ENCODE peak calls at places on chromosome 2, in ten cellular contexts. V, D, U, J, K, Y, G, C, P and X are unnamed samples.

GRCh38 chr2:25887624-25888242 is 9.4 kb upstream of the ASXL2 start:
- DNase-seq in V (no peak), D (no peak), U (no peak), J (no peak), K (no peak), Y (peak), G (no peak), C (no peak), P (no peak), X (no peak)

GRCh38 chr2:150080115-150080514 is 407.4 kb downstream of the RND3 start:
- DNase-seq in V (no peak), D (no peak), U (no peak), J (no peak), K (no peak), Y (no peak), G (no peak), C (no peak), P (no peak), X (no peak)

GRCh38 chr2:178756343-178756742 is 50.9 kb downstream of the TTN start:
- DNase-seq in V (no peak), D (no peak), U (no peak), J (no peak), K (no peak), Y (no peak), G (no peak), C (no peak), P (no peak), X (no peak)

GRCh38 chr2:233819884-233820765 is 34.2 kb downstream of the HJURP start:
- DNase-seq in V (no peak), D (peak), U (no peak), J (peak), K (no peak), Y (no peak), G (no peak), C (no peak), P (peak), X (peak)

GRCh38 chr2:116057538-116057937 is 1615.1 kb downstream of the DPP10 start:
- DNase-seq in V (no peak), D (no peak), U (peak), J (no peak), K (peak), Y (no peak), G (no peak), C (no peak), P (no peak), X (no peak)

GRCh38 chr2:44487052-44487451 is 125.3 kb downstream of the CAMKMT start:
- DNase-seq in V (no peak), D (no peak), U (no peak), J (no peak), K (no peak), Y (no peak), G (no peak), C (no peak), P (no peak), X (no peak)

GRCh38 chr2:242040303-242040655 is 170.8 kb downstream of the RTP5 start:
- DNase-seq in V (no peak), D (no peak), U (no peak), J (no peak), K (no peak), Y (no peak), G (no peak), C (no peak), P (no peak), X (peak)

GRCh38 chr2:112547333-112547732 is 5.1 kb downstream of the POLR1B start:
- DNase-seq in V (no peak), D (no peak), U (no peak), J (no peak), K (no peak), Y (peak), G (no peak), C (no peak), P (no peak), X (no peak)

GRCh38 chr2:69755862-69756467 is 14.0 kb downstream of the ANXA4 start:
- DNase-seq in V (no peak), D (no peak), U (no peak), J (no peak), K (no peak), Y (peak), G (no peak), C (no peak), P (peak), X (no peak)

GRCh38 chr2:239946570-239947311 is 78.4 kb downstream of the NDUFA10 start:
- DNase-seq in V (no peak), D (peak), U (no peak), J (no peak), K (no peak), Y (no peak), G (no peak), C (no peak), P (no peak), X (peak)

GRCh38 chr2:105974800-105975199 is 219.3 kb downstream of the UXS1 start:
- DNase-seq in V (no peak), D (no peak), U (no peak), J (no peak), K (no peak), Y (no peak), G (no peak), C (no peak), P (no peak), X (no peak)

GRCh38 chr2:28164280-28164801 is 228.3 kb upstream of the FOSL2 start:
- DNase-seq in V (no peak), D (peak), U (peak), J (no peak), K (no peak), Y (no peak), G (no peak), C (no peak), P (no peak), X (no peak)

DNA sequence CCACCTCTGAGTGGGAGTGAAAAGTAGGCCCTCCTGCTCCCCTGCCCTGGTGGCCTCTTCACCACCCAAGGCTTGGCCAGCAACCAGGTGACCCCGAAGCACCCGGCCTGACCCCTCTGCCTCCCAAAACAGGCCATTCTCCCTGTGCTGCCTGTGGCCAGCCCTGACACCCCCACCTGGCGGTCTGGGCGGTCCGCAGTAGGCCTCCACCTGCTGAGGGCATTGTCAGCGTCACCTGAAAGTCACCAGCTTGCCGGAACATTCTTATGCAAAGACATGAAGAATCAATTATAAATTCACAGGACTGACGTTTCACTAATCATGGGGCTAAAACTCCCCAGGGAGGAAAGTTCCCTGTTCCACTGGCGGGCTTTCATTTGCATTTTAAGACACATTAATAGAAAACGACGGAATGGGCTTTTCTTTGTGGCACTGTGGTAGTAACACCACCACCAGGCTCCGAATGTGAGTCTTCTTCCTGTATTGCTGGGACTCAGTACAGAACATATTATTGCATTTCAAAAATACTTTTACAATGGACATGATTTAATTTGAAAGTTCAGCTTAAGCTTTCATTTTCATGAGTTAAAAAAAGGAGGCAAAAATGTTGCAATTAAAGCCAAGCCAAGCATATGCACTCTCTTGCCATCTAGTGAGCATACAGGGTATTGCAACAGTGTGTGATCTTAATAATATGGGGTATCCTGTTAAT is 57.4 kb downstream of the ADI1 start:
- DNase-seq in V (peak), D (peak), U (peak), J (no peak), K (no peak), Y (peak), G (peak), C (no peak), P (no peak), X (peak)
- TF ChIP-seq POLR2AphosphoS5 in V (no peak), D (no peak), U (no peak), J (no peak), K (no peak), Y (no peak), G (no peak), C (no peak), P (no peak), X (no peak)

GRCh38 chr2:240999873-241000541 is 1.6 kb downstream of the SNED1 start:
- DNase-seq in V (no peak), D (peak), U (no peak), J (peak), K (no peak), Y (no peak), G (no peak), C (no peak), P (peak), X (peak)
- TF ChIP-seq EP300 in V (no peak), D (no peak), U (no peak), J (no peak), K (no peak), Y (no peak), G (no peak), C (no peak), P (no peak), X (no peak)

GRCh38 chr2:130158631-130159030 is 13.7 kb upstream of the CCDC74B start:
- DNase-seq in V (no peak), D (no peak), U (no peak), J (no peak), K (no peak), Y (no peak), G (no peak), C (no peak), P (no peak), X (no peak)

GRCh38 chr2:130154773-130155765 is 10.2 kb upstream of the CCDC74B start:
- DNase-seq in V (no peak), D (no peak), U (no peak), J (no peak), K (no peak), Y (no peak), G (no peak), C (no peak), P (no peak), X (no peak)

GRCh38 chr2:130152816-130153595 is 8.1 kb upstream of the CCDC74B start:
- DNase-seq in V (no peak), D (no peak), U (no peak), J (no peak), K (no peak), Y (no peak), G (no peak), C (no peak), P (no peak), X (no peak)

GRCh38 chr2:130156624-130157004 is 11.7 kb upstream of the CCDC74B start:
- DNase-seq in V (no peak), D (no peak), U (no peak), J (no peak), K (no peak), Y (no peak), G (no peak), C (no peak), P (no peak), X (no peak)
- TF ChIP-seq POLR2AphosphoS5 in V (no peak), D (no peak), U (no peak), J (no peak), K (no peak), Y (no peak), G (peak), C (no peak), P (no peak), X (no peak)

DNA sequence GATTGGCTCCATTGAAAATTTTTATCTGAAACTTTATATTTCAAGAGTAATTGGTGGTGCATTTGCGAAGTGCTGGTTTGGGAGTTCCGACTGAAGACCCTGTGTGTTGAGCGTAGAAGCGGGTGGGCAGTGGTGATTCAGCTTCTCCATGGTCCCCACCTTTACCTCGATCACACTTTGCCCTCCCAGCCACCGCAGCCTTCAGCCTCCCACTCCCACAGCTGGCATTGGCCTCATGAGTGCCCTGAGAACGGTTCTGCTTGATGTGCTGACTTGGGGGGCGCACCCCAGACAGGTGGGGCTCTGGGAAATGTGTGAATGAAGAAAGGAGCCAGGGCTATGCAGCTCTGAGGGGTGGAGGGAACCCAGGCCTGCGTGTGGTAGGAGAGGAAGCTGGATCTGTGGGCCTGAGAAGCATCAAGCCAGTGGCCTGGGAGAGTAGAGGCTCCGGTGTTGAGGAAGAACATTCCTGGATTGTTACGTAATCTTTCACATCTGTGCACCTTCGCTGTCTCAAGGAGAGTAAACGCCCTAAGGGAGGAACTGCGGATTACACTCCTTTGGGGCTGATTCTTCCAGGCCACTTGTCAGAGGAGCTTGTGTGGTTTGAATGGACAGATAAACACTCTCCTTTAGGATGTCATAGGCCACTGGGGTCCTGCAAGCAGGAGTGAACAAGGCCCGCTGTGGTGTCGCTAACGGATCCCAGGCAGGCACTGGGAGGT is 83.8 kb downstream of the NPAS2 start:
- DNase-seq in V (no peak), D (no peak), U (no peak), J (no peak), K (no peak), Y (no peak), G (no peak), C (no peak), P (no peak), X (no peak)
- TF ChIP-seq EP300 in V (no peak), D (no peak), U (no peak), J (no peak), K (no peak), Y (no peak), G (no peak), C (no peak), P (no peak), X (no peak)

GRCh38 chr2:84491256-84491655 is 25.0 kb upstream of the DNAH6 start:
- DNase-seq in V (no peak), D (no peak), U (no peak), J (no peak), K (no peak), Y (no peak), G (no peak), C (no peak), P (no peak), X (no peak)

GRCh38 chr2:84494070-84494469 is 22.2 kb upstream of the DNAH6 start:
- DNase-seq in V (no peak), D (no peak), U (no peak), J (no peak), K (no peak), Y (no peak), G (no peak), C (no peak), P (no peak), X (no peak)

GRCh38 chr2:84491741-84492140 is 24.6 kb upstream of the DNAH6 start:
- DNase-seq in V (no peak), D (no peak), U (no peak), J (no peak), K (no peak), Y (no peak), G (no peak), C (no peak), P (no peak), X (no peak)

GRCh38 chr2:84493494-84493893 is 22.8 kb upstream of the DNAH6 start:
- DNase-seq in V (no peak), D (no peak), U (no peak), J (no peak), K (no peak), Y (no peak), G (no peak), C (no peak), P (no peak), X (no peak)

DNA sequence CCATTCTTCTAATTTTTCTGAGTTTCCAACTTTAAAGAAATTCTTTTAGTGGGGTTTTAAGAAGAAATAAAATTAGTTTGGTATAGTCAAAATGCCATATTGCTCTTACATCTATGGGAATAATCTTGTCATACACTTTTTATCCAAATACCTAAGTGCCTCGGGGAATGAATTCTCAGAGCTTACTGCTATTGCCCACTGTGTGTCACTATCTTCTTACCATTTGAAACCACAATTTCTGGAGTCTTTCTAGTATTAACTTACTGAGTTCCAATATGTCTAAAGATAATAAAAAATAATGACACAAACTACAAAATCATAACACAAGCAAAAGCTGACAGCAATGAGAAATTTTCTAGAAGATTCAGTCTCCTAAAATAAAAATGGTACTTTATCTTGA is 23.7 kb upstream of the DNAH6 start:
- DNase-seq in V (no peak), D (no peak), U (no peak), J (no peak), K (no peak), Y (no peak), G (no peak), C (no peak), P (no peak), X (no peak)
- TF ChIP-seq POLR2AphosphoS5 in V (no peak), D (no peak), U (no peak), J (no peak), K (no peak), Y (no peak), G (no peak), C (no peak), P (no peak), X (no peak)

DNA sequence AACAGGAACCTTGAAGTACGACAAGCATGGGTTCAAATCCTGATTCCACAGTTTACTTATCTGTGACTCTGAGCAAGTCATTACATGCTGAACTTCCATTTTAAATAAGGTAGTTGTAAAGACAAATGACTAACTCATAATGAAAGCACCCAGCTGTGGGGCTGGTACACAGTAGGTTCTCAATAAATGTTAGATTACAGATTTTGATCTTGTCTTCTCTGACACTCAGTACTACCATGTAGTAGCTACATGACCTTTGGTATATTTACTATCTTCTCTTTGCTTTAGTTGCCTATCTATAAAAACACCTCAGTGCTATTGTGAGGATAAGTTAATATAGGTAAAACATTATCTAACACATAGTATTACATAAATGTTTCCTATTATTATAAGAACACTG is 3.2 kb downstream of the TRAK2 start:
- DNase-seq in V (no peak), D (no peak), U (no peak), J (no peak), K (no peak), Y (no peak), G (no peak), C (no peak), P (no peak), X (no peak)
- TF ChIP-seq EP300 in V (no peak), D (no peak), U (no peak), J (no peak), K (no peak), Y (no peak), G (no peak), C (no peak), P (no peak), X (no peak)

GRCh38 chr2:101900375-101900774 is 91.4 kb upstream of the IL1R2 start:
- DNase-seq in V (peak), D (no peak), U (no peak), J (no peak), K (no peak), Y (no peak), G (no peak), C (no peak), P (no peak), X (no peak)
- TF ChIP-seq POLR2AphosphoS5 in V (no peak), D (no peak), U (no peak), J (no peak), K (no peak), Y (no peak), G (no peak), C (no peak), P (no peak), X (no peak)

GRCh38 chr2:165720526-165720925 is 73.5 kb downstream of the GALNT3 start:
- DNase-seq in V (no peak), D (no peak), U (no peak), J (no peak), K (no peak), Y (no peak), G (no peak), C (no peak), P (no peak), X (no peak)
- TF ChIP-seq EP300 in V (no peak), D (no peak), U (no peak), J (no peak), K (no peak), Y (no peak), G (no peak), C (no peak), P (no peak), X (no peak)